ENCODE peak calls at places on chromosomes 2 and 18, in seven cellular contexts. I is H1, N is HCT116, Y is GM12878, F is K562, K is SK-N-SH, U is HepG2. O is an unnamed sample.

GRCh38 chr18:23115683-23116096 is 19.6 kb upstream of the CABLES1 start:
- DNase-seq in I (no peak), N (peak; percentile 54), Y (no peak), F (no peak), K (no peak), U (peak; percentile 74), O (no peak)

GRCh38 chr18:40197711-40198110 is 1757.3 kb upstream of the PIK3C3 start:
- DNase-seq in I (no peak), N (no peak), Y (no peak), F (no peak), K (no peak), U (no peak), O (no peak)

GRCh38 chr2:71190959-71191943 is 35.7 kb downstream of the PAIP2B start:
- DNase-seq in I (no peak), N (peak; percentile 3), Y (no peak), F (peak; percentile 9), K (peak; percentile 24), U (peak; percentile 13), O (peak; percentile 38)

GRCh38 chr2:48755473-48755872 is at the start of gene LHCGR:
- DNase-seq in I (no peak), N (no peak), Y (no peak), F (no peak), K (peak; percentile 45), U (no peak), O (no peak)

GRCh38 chr2:68730828-68731227 is 3.8 kb upstream of the ARHGAP25 start:
- DNase-seq in I (no peak), N (no peak), Y (no peak), F (no peak), K (no peak), U (no peak), O (no peak)

GRCh38 chr2:237059155-237059875 is 26.4 kb upstream of the COPS8 start:
- DNase-seq in I (no peak), N (no peak), Y (peak; percentile 85), F (no peak), K (no peak), U (no peak), O (no peak)

GRCh38 chr2:85998071-85998991 is 107.4 kb downstream of the POLR1A start:
- DNase-seq in I (no peak), N (no peak), Y (no peak), F (peak; percentile 51), K (no peak), U (no peak), O (no peak)

GRCh38 chr2:126674075-126674744 is 18.3 kb downstream of the GYPC start:
- DNase-seq in I (no peak), N (no peak), Y (no peak), F (peak; percentile 96), K (no peak), U (no peak), O (no peak)

GRCh38 chr18:42706618-42707017 is 408.9 kb downstream of the RIT2 start:
- DNase-seq in I (no peak), N (no peak), Y (no peak), F (no peak), K (no peak), U (no peak), O (no peak)

GRCh38 chr18:42706029-42706608 is 409.4 kb downstream of the RIT2 start:
- DNase-seq in I (no peak), N (no peak), Y (no peak), F (no peak), K (no peak), U (no peak), O (no peak)

GRCh38 chr18:42712065-42712464 is 403.4 kb downstream of the RIT2 start:
- DNase-seq in I (no peak), N (no peak), Y (no peak), F (no peak), K (no peak), U (no peak), O (no peak)

DNA sequence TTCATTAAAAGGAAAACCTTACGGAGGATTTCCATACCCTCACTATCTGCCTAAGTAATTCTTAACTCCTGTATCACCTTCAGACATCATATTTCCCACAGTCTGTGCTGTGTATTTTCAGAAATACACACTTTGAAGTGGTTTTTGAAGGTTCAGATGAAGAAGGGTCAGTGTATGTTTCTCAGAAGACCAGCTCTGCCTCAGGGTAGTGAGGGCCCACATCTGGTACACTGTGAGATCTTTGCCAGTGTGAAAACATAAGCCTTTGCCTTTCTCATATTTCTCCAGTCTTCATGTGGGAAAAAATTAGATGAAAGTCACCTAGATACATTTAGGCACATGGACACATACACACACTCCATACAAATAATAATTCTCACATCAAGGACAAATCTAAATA is 408.4 kb downstream of the RIT2 start:
- DNase-seq in I (no peak), N (no peak), Y (no peak), F (no peak), K (no peak), U (no peak), O (no peak)
- TF ChIP-seq JUND in I (no peak), N (no peak), Y (no peak), F (no peak), K (no peak), U (no peak), O (no peak)

GRCh38 chr18:21181763-21182162 is 60.3 kb upstream of the GREB1L start:
- DNase-seq in I (no peak), N (no peak), Y (no peak), F (no peak), K (no peak), U (no peak), O (no peak)

GRCh38 chr18:21180588-21180987 is 61.4 kb upstream of the GREB1L start:
- DNase-seq in I (no peak), N (no peak), Y (no peak), F (no peak), K (no peak), U (no peak), O (no peak)

GRCh38 chr18:21177742-21178305 is 64.2 kb upstream of the GREB1L start:
- DNase-seq in I (no peak), N (no peak), Y (no peak), F (no peak), K (no peak), U (no peak), O (no peak)

GRCh38 chr18:21183670-21184069 is 58.4 kb upstream of the GREB1L start:
- DNase-seq in I (no peak), N (no peak), Y (no peak), F (no peak), K (no peak), U (peak; percentile 10), O (no peak)

DNA sequence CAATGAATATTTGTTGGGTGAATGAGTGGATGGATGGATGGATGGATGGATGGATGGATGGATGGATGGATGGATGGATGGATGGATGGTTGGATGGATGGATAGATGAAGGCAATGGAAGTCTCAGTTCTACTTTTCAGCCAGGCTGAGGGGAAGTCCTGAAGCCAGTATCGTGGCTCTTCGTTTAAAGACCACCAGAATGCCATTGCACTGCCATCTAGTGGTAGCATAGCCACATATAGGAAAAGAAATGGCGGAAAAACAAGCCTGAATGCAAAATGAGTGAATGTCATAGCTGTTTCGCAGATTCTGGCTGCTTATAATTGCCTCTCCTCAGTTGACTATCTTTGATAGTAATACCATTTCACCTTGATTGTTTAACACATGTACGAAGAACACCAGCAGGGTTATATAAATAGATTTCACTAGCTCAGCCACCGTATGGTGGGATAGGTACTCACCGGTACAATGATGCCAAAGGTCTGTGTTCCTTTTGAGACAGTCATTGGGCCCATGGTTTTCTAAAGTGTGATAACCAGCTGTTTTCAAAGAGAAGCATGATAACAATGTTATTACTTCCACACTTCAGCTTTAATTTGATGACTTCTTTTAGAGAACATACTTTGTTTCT is 62.3 kb upstream of the GREB1L start:
- DNase-seq in I (no peak), N (peak; percentile 58), Y (peak; percentile 32), F (peak; percentile 68), K (peak; percentile 45), U (peak; percentile 52), O (no peak)
- TF ChIP-seq JUND in I (no peak), N (no peak), Y (no peak), F (no peak), K (no peak), U (no peak), O (no peak)

GRCh38 chr2:223057545-223057944 is 5.6 kb downstream of the KCNE4 start:
- DNase-seq in I (no peak), N (no peak), Y (no peak), F (peak; percentile 25), K (no peak), U (no peak), O (no peak)
- TF ChIP-seq JUND in I (no peak), N (no peak), Y (no peak), F (no peak), K (no peak), U (no peak), O (no peak)

DNA sequence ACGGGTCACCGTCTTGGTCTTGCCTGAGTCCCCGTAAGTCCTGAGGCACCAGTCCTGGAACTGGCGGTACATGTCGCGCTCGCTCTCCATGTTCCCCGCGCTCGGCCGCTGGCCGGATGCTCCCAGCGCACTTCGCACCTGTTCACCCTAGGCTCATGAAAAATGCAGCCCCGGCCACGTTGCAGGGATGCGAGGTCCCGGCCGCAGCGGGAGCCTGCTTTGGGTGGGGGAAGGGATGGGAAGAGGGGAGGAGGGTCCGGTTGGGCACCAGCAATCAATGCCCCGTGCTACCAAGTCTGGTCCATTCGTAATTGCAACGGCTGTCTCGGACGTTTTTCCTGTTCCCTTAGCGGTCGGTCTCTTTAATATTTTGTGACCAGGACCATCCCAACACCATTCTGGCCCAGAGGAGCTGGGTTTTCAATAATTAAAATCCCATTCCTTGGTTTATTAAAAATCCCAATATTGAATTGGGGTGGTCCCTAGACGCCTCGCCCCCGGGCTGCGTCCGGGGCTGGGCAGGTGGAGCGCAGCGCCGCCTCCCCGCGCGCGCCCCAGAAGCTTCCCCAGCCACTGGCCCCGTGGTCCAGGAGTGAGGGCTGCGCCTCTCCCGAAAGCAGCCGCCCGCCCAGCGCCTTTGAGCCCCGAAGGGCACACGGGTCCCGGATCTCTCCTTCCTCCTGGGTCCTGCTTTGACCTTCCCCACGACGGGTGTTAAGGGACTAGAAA is 1.4 kb downstream of the NOL4 start:
- DNase-seq in I (no peak), N (no peak), Y (no peak), F (peak; percentile 1), K (peak; percentile 57), U (no peak), O (no peak)
- TF ChIP-seq JUND in I (no peak), N (no peak), Y (no peak), F (no peak), K (no peak), U (no peak), O (no peak)

GRCh38 chr2:106956879-106957278 is 70.9 kb upstream of the ST6GAL2 start:
- DNase-seq in I (no peak), N (no peak), Y (no peak), F (no peak), K (peak; percentile 57), U (no peak), O (no peak)

GRCh38 chr2:106953779-106954178 is 67.8 kb upstream of the ST6GAL2 start:
- DNase-seq in I (no peak), N (no peak), Y (no peak), F (no peak), K (no peak), U (no peak), O (no peak)

GRCh38 chr2:106959975-106960632 is 74.1 kb upstream of the ST6GAL2 start:
- DNase-seq in I (no peak), N (no peak), Y (no peak), F (no peak), K (no peak), U (no peak), O (no peak)

GRCh38 chr2:106953236-106953635 is 67.3 kb upstream of the ST6GAL2 start:
- DNase-seq in I (no peak), N (no peak), Y (no peak), F (no peak), K (no peak), U (no peak), O (no peak)

GRCh38 chr2:106956416-106956815 is 70.4 kb upstream of the ST6GAL2 start:
- DNase-seq in I (no peak), N (no peak), Y (no peak), F (no peak), K (peak; percentile 55), U (no peak), O (no peak)
- TF ChIP-seq JUND in I (no peak), N (no peak), Y (no peak), F (no peak), K (no peak), U (no peak), O (no peak)

O was measured in T47D.